ENCODE peak calls at places on chromosomes 5 and 9, in four cellular contexts. B is OCI-LY7, F is upper lobe of right lung, Y is heart left ventricle. X is an unnamed sample.

GRCh38 chr9:19788614-19789271 is at the start of gene SLC24A2:
- DNase-seq in F (no peak), Y (no peak), B (no peak), X (no peak)

GRCh38 chr5:180668835-180669596 is 19.6 kb upstream of the FLT4 start:
- DNase-seq in Y (no peak), F (peak; percentile 42), B (no peak), X (no peak)

GRCh38 chr5:74570250-74570649 is 70.3 kb downstream of the ENC1 start:
- DNase-seq in Y (no peak), B (no peak), F (no peak), X (peak; percentile 48)

GRCh38 chr5:55450050-55450765 is 84.6 kb downstream of the PLPP1 start:
- DNase-seq in F (no peak), B (no peak), Y (no peak), X (peak; percentile 46)

GRCh38 chr9:130607640-130608420 is 28.5 kb downstream of the FUBP3 start:
- DNase-seq in F (no peak), Y (no peak), B (no peak), X (no peak)

GRCh38 chr5:148384389-148384756 is 615 bp downstream of the FBXO38 start:
- DNase-seq in B (no peak), Y (peak; percentile 25), F (no peak), X (no peak)

GRCh38 chr5:72633649-72634048 is 126.4 kb upstream of the ZNF366 start:
- DNase-seq in Y (no peak), B (no peak), F (no peak), X (no peak)

GRCh38 chr5:176697929-176698520 is 50.7 kb downstream of the TSPAN17 start:
- DNase-seq in F (no peak), B (no peak), Y (peak; percentile 6), X (no peak)

GRCh38 chr5:14663734-14664269 is 716 bp upstream of the OTULIN start:
- DNase-seq in B (peak; percentile 38), Y (no peak), F (peak; percentile 67), X (no peak)

GRCh38 chr9:137977572-137978261 is 100.1 kb downstream of the CACNA1B start:
- DNase-seq in B (no peak), Y (no peak), F (no peak), X (no peak)

GRCh38 chr9:109733690-109734089 is 46.3 kb upstream of the PALM2AKAP2 start:
- DNase-seq in Y (no peak), B (no peak), F (no peak), X (peak; percentile 72)

GRCh38 chr9:107338911-107339659 is 56.0 kb downstream of the RAD23B start:
- DNase-seq in F (no peak), Y (no peak), B (no peak), X (no peak)

GRCh38 chr9:119366909-119367690 is 2.1 kb downstream of the BRINP1 start:
- DNase-seq in F (no peak), B (no peak), Y (no peak), X (peak; percentile 66)

GRCh38 chr5:23158179-23158578 is 305.0 kb upstream of the CDH12 start:
- DNase-seq in Y (no peak), F (no peak), B (no peak), X (no peak)

GRCh38 chr5:179114756-179115155 is 54.6 kb downstream of the ZNF354C start:
- DNase-seq in Y (no peak), B (no peak), F (peak; percentile 10), X (no peak)

DNA sequence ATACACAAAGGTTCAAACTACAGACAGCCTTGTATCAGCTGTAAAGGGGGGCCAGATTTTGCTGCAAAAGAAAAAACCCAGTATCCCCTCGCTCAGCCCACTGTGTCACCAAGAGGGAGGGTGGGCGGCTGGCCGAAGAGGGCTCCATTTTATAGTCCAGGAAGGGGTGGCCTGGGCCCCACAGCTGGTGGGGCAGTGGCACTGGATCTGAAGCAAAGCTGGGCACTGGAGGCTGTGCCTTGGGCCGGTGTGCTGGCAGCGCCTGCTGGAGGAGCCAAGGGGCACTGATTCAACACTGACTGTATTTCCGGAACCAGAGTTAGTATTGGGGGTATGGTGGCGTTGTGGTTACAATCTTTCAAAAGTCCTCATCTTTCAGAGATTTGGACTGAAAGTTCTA is 9.1 kb downstream of the BRD3 start:
- DNase-seq in Y (no peak), F (peak; percentile 48), B (no peak), X (no peak)
- H3K27ac ChIP-seq in Y (no peak overlapping the region), F (no peak overlapping the region), B (no peak overlapping the region), X (no peak overlapping the region)

GRCh38 chr9:127723450-127723849 is 7.6 kb downstream of the TTC16 start:
- DNase-seq in Y (no peak), B (no peak), F (no peak), X (no peak)
- TF ChIP-seq CTCF in Y (no peak), B (no peak), F (no peak), X (no peak)

GRCh38 chr5:171388816-171389168 is 1.1 kb downstream of the NPM1 start:
- DNase-seq in B (no peak), Y (no peak), F (no peak), X (no peak)
- H3K27ac ChIP-seq in B (peak overlapping the region; percentile 82), Y (peak overlapping the region; percentile 95), F (peak overlapping the region; percentile 91), X (peak overlapping the region; percentile 52)

DNA sequence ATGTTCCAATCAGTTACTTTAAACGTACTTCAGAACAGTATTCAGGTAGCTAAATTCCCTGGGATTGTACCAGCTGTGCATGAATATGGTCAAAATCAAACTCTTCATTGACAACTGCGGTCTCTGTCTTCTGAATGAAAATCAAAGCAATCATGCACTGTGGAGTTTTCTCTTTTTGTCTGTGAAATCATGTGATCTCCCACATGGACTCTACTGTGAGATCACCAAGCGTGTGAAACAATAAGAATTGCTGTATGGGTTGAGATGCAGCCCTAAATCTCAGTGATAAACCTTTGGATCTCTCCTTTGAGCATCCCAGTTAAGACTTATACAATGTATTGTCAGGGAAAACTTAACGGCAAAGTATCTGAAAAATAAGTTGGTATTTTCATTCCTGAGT is 6.1 kb downstream of the NRG2 start:
- DNase-seq in B (no peak), Y (no peak), F (no peak), X (no peak)
- TF ChIP-seq CTCF in B (no peak), Y (no peak), F (no peak), X (no peak)

X was measured in foreskin keratinocyte.